ENCODE peak calls at places on chromosomes 4 and X, in seven cellular contexts. V, Q, O, W, X, L and D are unnamed samples.
A peak's percentile ranks its signal among the peaks of the same experiment; 100 is the strongest.

GRCh38 chrX:13790206-13791131 is 26.4 kb downstream of the GPM6B start:
- DNase-seq in O (no peak), W (no peak), Q (no peak), V (no peak), L (no peak), X (no peak), D (no peak)

GRCh38 chrX:71666240-71667223 is 814 bp upstream of the LOC101059915 start:
- DNase-seq in Q (no peak), V (no peak), W (no peak), L (no peak), O (no peak), X (no peak), D (no peak)

GRCh38 chrX:100484971-100485370 is 74.9 kb upstream of the PCDH19 start:
- DNase-seq in Q (no peak), W (no peak), L (no peak), X (no peak), O (no peak), V (no peak), D (no peak)

GRCh38 chrX:150547511-150548115 is 20.8 kb upstream of the MTM1 start:
- DNase-seq in V (peak; percentile 66), Q (no peak), X (peak; percentile 68), O (peak; percentile 59), W (peak; percentile 79), L (no peak), D (peak; percentile 75)

GRCh38 chrX:10833299-10834169 is 213.1 kb upstream of the MID1 start:
- DNase-seq in Q (no peak), W (peak; percentile 64), X (no peak), V (no peak), L (peak; percentile 36), O (peak; percentile 64), D (peak; percentile 57)

GRCh38 chr4:40940317-40940720 is 190.6 kb downstream of the NSUN7 start:
- DNase-seq in X (no peak), Q (no peak), L (no peak), V (no peak), O (peak; percentile 8), W (peak; percentile 79), D (no peak)

GRCh38 chr4:74501579-74501978 is 56.6 kb downstream of the AREG start:
- DNase-seq in V (no peak), L (no peak), O (no peak), Q (no peak), W (no peak), X (peak; percentile 90), D (no peak)

GRCh38 chr4:8120518-8120917 is 38.1 kb downstream of the ABLIM2 start:
- DNase-seq in L (no peak), X (no peak), Q (no peak), O (no peak), W (no peak), V (no peak), D (no peak)

GRCh38 chrX:39501822-39502221 is 595.9 kb downstream of the BCOR start:
- DNase-seq in W (no peak), X (no peak), L (no peak), Q (no peak), O (no peak), V (no peak), D (no peak)

GRCh38 chr4:21948347-21949072 is at the start of gene KCNIP4:
- DNase-seq in L (no peak), O (peak; percentile 7), Q (no peak), X (no peak), W (no peak), V (no peak), D (no peak)

GRCh38 chr4:16684083-16684482 is 214.4 kb downstream of the LDB2 start:
- DNase-seq in V (no peak), O (no peak), Q (no peak), L (no peak), W (no peak), X (no peak), D (no peak)

GRCh38 chrX:111386884-111387283 is 25.1 kb downstream of the DCX start:
- DNase-seq in Q (no peak), V (no peak), X (no peak), L (no peak), W (no peak), O (no peak), D (no peak)

GRCh38 chr4:75696551-75696950 is 23.3 kb upstream of the G3BP2 start:
- DNase-seq in Q (no peak), X (no peak), W (peak; percentile 4), V (no peak), L (no peak), O (no peak), D (no peak)

GRCh38 chrX:100673397-100673953 is 29.5 kb downstream of the SRPX2 start:
- DNase-seq in L (no peak), X (peak; percentile 9), Q (no peak), W (no peak), V (no peak), O (no peak), D (no peak)

GRCh38 chr4:4659871-4660651 is 118.2 kb upstream of the STX18 start:
- DNase-seq in Q (no peak), V (no peak), O (no peak), L (no peak), X (peak; percentile 90), W (no peak), D (no peak)

GRCh38 chr4:186765673-186766546 is 42.3 kb upstream of the FAT1 start:
- DNase-seq in O (peak; percentile 65), X (peak; percentile 56), W (no peak), L (no peak), Q (no peak), V (no peak), D (no peak)

GRCh38 chrX:110667706-110668105 is 127.9 kb downstream of the CHRDL1 start:
- DNase-seq in W (no peak), V (no peak), X (no peak), Q (no peak), O (no peak), L (no peak), D (no peak)

GRCh38 chrX:74180716-74181115 is 123.3 kb upstream of the ZCCHC13 start:
- DNase-seq in V (no peak), X (no peak), Q (no peak), W (no peak), O (no peak), L (no peak), D (no peak)

GRCh38 chr4:110636677-110637407 is 14.0 kb upstream of the PITX2 start:
- DNase-seq in W (no peak), V (no peak), Q (no peak), X (peak; percentile 34), O (peak; percentile 32), L (peak; percentile 3), D (no peak)

GRCh38 chr4:189232274-189232673 is 708.4 kb upstream of the FRG1 start:
- DNase-seq in Q (no peak), V (no peak), W (no peak), L (no peak), X (no peak), O (no peak), D (no peak)

GRCh38 chrX:155071694-155072215 is 447 bp downstream of the BRCC3 start:
- DNase-seq in X (no peak), O (no peak), Q (no peak), V (no peak), W (no peak), L (no peak), D (peak; percentile 58)

GRCh38 chrX:38717871-38718270 is 83.4 kb upstream of the MID1IP1 start:
- DNase-seq in V (no peak), W (no peak), Q (no peak), O (no peak), X (peak; percentile 41), L (no peak), D (no peak)

GRCh38 chr4:78846258-78846657 is 70.1 kb downstream of the BMP2K start:
- DNase-seq in L (no peak), O (no peak), Q (no peak), X (no peak), V (no peak), W (no peak), D (no peak)

GRCh38 chr4:4693755-4694295 is 152.0 kb upstream of the STX18 start:
- DNase-seq in L (no peak), O (no peak), X (no peak), W (no peak), V (no peak), Q (no peak), D (no peak)

GRCh38 chrX:132958086-132958703 is at the start of gene HS6ST2:
- DNase-seq in W (no peak), L (no peak), Q (no peak), X (no peak), O (peak; percentile 29), V (no peak), D (no peak)

GRCh38 chr4:42018451-42018850 is 28.1 kb downstream of the SLC30A9 start:
- DNase-seq in O (no peak), Q (no peak), L (no peak), X (peak; percentile 6), W (no peak), V (no peak), D (no peak)

GRCh38 chr4:104940927-104941326 is 205.7 kb upstream of the TET2 start:
- DNase-seq in V (no peak), W (no peak), X (no peak), Q (no peak), L (no peak), O (no peak), D (no peak)